ENCODE peak calls at places on chromosomes 16 and 17, in nine cellular contexts. S is neural progenitor cell; N is breast epithelium; T is heart right ventricle; X is PC-9; W is heart left ventricle; L is hepatocyte; Q is adipocyte; E is CD8-positive, alpha-beta T cell. V is an unnamed sample.

GRCh38 chr17:18981642-18982424 is 22.7 kb downstream of the FAM83G start:
- DNase-seq in T (no peak), S (peak; percentile 30), W (no peak), N (no peak), X (peak; percentile 66), E (no peak), Q (peak; percentile 73), L (peak; percentile 72), V (no peak)

GRCh38 chr16:89135166-89135565 is 36.4 kb upstream of the CDH15 start:
- DNase-seq in W (peak; percentile 38), T (no peak), N (no peak), X (no peak), Q (no peak), S (no peak), L (no peak), E (no peak), V (no peak)

GRCh38 chr16:29308644-29309546 is 97.6 kb downstream of the NPIPB11 start:
- DNase-seq in T (no peak), S (no peak), N (no peak), L (no peak), X (no peak), W (peak; percentile 40), E (no peak), Q (no peak), V (no peak)

GRCh38 chr17:66829386-66829864 is 5.5 kb upstream of the CACNG5 start:
- DNase-seq in X (no peak), W (no peak), Q (peak; percentile 85), E (peak; percentile 19), L (peak; percentile 91), S (peak; percentile 87), T (peak; percentile 35), N (no peak), V (no peak)

GRCh38 chr16:1999866-2000514 is 9.6 kb downstream of the ZNF598 start:
- DNase-seq in S (no peak), E (no peak), N (no peak), X (no peak), T (no peak), Q (no peak), L (no peak), W (no peak), V (no peak)

GRCh38 chr17:3845361-3845753 is 689 bp downstream of the NCBP3 start:
- DNase-seq in S (no peak), E (peak; percentile 31), L (peak; percentile 30), T (no peak), X (peak; percentile 49), Q (peak; percentile 53), N (no peak), W (no peak), V (no peak)

GRCh38 chr17:77959926-77960521 is 1.5 kb downstream of the TNRC6C start:
- DNase-seq in S (peak; percentile 53), N (no peak), X (no peak), W (no peak), Q (peak; percentile 12), T (peak; percentile 15), L (peak; percentile 11), E (peak; percentile 37), V (no peak)

GRCh38 chr17:65599650-65600049 is 38.2 kb upstream of the AXIN2 start:
- DNase-seq in E (no peak), T (no peak), L (no peak), W (no peak), S (no peak), X (no peak), Q (no peak), N (no peak), V (no peak)

GRCh38 chr16:31214705-31215286 is 877 bp downstream of the TRIM72 start:
- DNase-seq in L (no peak), W (peak; percentile 68), E (no peak), Q (no peak), N (no peak), X (no peak), T (no peak), S (peak; percentile 52), V (no peak)

GRCh38 chr16:25570131-25570530 is 121.6 kb upstream of the HS3ST4 start:
- DNase-seq in N (no peak), S (no peak), W (no peak), E (no peak), T (no peak), L (no peak), Q (no peak), X (no peak), V (no peak)

GRCh38 chr17:59851431-59852375 is 41.0 kb downstream of the TUBD1 start:
- DNase-seq in W (no peak), N (peak; percentile 75), X (no peak), E (no peak), L (peak; percentile 30), S (no peak), T (no peak), Q (peak; percentile 71), V (peak; percentile 83)

GRCh38 chr17:4329838-4330237 is 36.6 kb downstream of the UBE2G1 start:
- DNase-seq in E (no peak), W (no peak), X (peak; percentile 96), S (no peak), Q (peak; percentile 57), N (no peak), T (no peak), L (peak; percentile 49), V (no peak)

GRCh38 chr17:28477928-28478327 is 4.5 kb downstream of the SLC13A2 start:
- DNase-seq in L (no peak), S (no peak), W (no peak), E (no peak), X (no peak), N (no peak), Q (no peak), T (no peak), V (no peak)

GRCh38 chr17:3002538-3003301 is 60.7 kb downstream of the OR1D5 start:
- DNase-seq in X (no peak), Q (no peak), S (no peak), T (no peak), N (no peak), W (peak; percentile 56), E (no peak), L (no peak), V (no peak)

GRCh38 chr16:89275837-89276720 is 58.6 kb downstream of the ZNF778 start:
- DNase-seq in X (no peak), E (no peak), N (no peak), W (no peak), L (no peak), Q (no peak), T (no peak), S (no peak), V (no peak)

GRCh38 chr16:41439-42068 is 11.9 kb downstream of the POLR3K start:
- DNase-seq in N (no peak), S (no peak), X (no peak), L (no peak), W (peak; percentile 53), T (no peak), E (no peak), Q (no peak), V (no peak)

GRCh38 chr17:34251186-34251585 is 3.9 kb upstream of the CCL2 start:
- DNase-seq in W (no peak), Q (no peak), S (no peak), T (no peak), E (no peak), X (no peak), L (no peak), N (no peak), V (no peak)

GRCh38 chr17:8420041-8420934 is 15.4 kb upstream of the NDEL1 start:
- DNase-seq in T (peak; percentile 82), S (no peak), W (peak; percentile 70), X (peak; percentile 46), N (peak; percentile 45), Q (no peak), E (no peak), L (peak; percentile 72), V (no peak)

GRCh38 chr16:89557936-89558490 is 2.5 kb upstream of the RPL13 start:
- DNase-seq in N (no peak), W (no peak), X (peak; percentile 4), Q (no peak), S (no peak), L (no peak), E (no peak), T (no peak), V (no peak)

GRCh38 chr16:27462200-27462845 is 60.3 kb downstream of the IL21R start:
- DNase-seq in T (no peak), E (no peak), Q (no peak), S (no peak), W (peak; percentile 54), X (no peak), L (no peak), N (no peak), V (no peak)
- H3K36me3 ChIP-seq in T (peaks cover 7% of the 10 kb centered on the region), E (peaks cover 7% of the 10 kb centered on the region), Q (peaks cover 77% of the 10 kb centered on the region), S (peaks cover 2% of the 10 kb centered on the region), W (peaks cover 73% of the 10 kb centered on the region), X (no peaks in the 10 kb centered on the region), L (no peaks in the 10 kb centered on the region), N (peaks cover 10% of the 10 kb centered on the region), V (no peaks in the 10 kb centered on the region)

GRCh38 chr16:86224629-86225028 is 285.7 kb upstream of the FOXF1 start:
- DNase-seq in W (no peak), X (no peak), N (no peak), Q (no peak), S (no peak), L (no peak), T (no peak), E (no peak), V (no peak)
- H3K27me3 ChIP-seq in W (peaks cover 52% of the 10 kb centered on the region), X (peaks cover 68% of the 10 kb centered on the region), N (peaks cover 69% of the 10 kb centered on the region), Q (peaks cover 12% of the 10 kb centered on the region), S (peaks cover 12% of the 10 kb centered on the region), L (no peaks in the 10 kb centered on the region), T (peaks cover 59% of the 10 kb centered on the region), E (no peaks in the 10 kb centered on the region), V (no peaks in the 10 kb centered on the region)

GRCh38 chr16:10383626-10384025 is 2.2 kb upstream of the ATF7IP2 start:
- DNase-seq in L (no peak), W (no peak), S (no peak), N (no peak), X (no peak), T (no peak), Q (no peak), E (no peak), V (no peak)

GRCh38 chr16:10388987-10389386 is 3.1 kb downstream of the ATF7IP2 start:
- DNase-seq in T (no peak), S (no peak), N (no peak), Q (no peak), L (no peak), X (no peak), W (no peak), E (no peak), V (no peak)

GRCh38 chr16:10386517-10387377 is 886 bp downstream of the ATF7IP2 start:
- DNase-seq in E (no peak), S (no peak), T (no peak), W (no peak), Q (peak; percentile 24), L (peak; percentile 26), X (no peak), N (no peak), V (no peak)

GRCh38 chr16:10387378-10387681 is 1.5 kb downstream of the ATF7IP2 start:
- DNase-seq in S (no peak), E (no peak), T (no peak), X (no peak), L (no peak), Q (no peak), N (no peak), W (no peak), V (no peak)

GRCh38 chr16:10385725-10386516 is at the start of gene ATF7IP2:
- DNase-seq in T (peak; percentile 95), L (peak; percentile 94), E (peak; percentile 92), N (peak; percentile 66), Q (peak; percentile 94), S (peak; percentile 94), W (peak; percentile 95), X (no peak), V (peak; percentile 65)
- H3K4me3 ChIP-seq in T (peak within 1 kb of the TSS; percentile 56), L (peak within 1 kb of the TSS; percentile 61), E (peak within 1 kb of the TSS; percentile 90), N (peak within 1 kb of the TSS; percentile 44), Q (peak within 1 kb of the TSS; percentile 86), S (peak within 1 kb of the TSS; percentile 68), W (peak within 1 kb of the TSS; percentile 40), X (no peak within 1 kb of the TSS), V (peak within 1 kb of the TSS; percentile 55)

GRCh38 chr17:48058393-48059124 is 10.4 kb downstream of the NFE2L1 start:
- DNase-seq in S (no peak), T (no peak), W (no peak), L (no peak), N (no peak), Q (no peak), E (no peak), X (no peak), V (no peak)
- H3K36me3 ChIP-seq in S (no peaks in the 10 kb centered on the region), T (peaks cover 8% of the 10 kb centered on the region), W (peaks cover 88% of the 10 kb centered on the region), L (no peaks in the 10 kb centered on the region), N (peaks cover 7% of the 10 kb centered on the region), Q (peaks cover 72% of the 10 kb centered on the region), E (peaks cover 47% of the 10 kb centered on the region), X (peaks cover 52% of the 10 kb centered on the region), V (no peaks in the 10 kb centered on the region)